ENCODE peak calls at places on chromosomes 16 and 17, in four cellular contexts. J is K562, I is H1, F is HepG2. U is an unnamed sample.

GRCh38 chr17:63774141-63774981 is at the start of gene DDX42:
- DNase-seq in I (no peak), F (peak; percentile 64), J (peak; percentile 61), U (peak; percentile 28)

GRCh38 chr17:45942284-45942683 is 47.9 kb downstream of the MAPT start:
- DNase-seq in I (no peak), J (no peak), F (no peak), U (peak; percentile 22)

GRCh38 chr17:40540448-40540847 is 24.8 kb downstream of the CCR7 start:
- DNase-seq in F (no peak), I (no peak), J (no peak), U (no peak)

GRCh38 chr17:21452377-21453143 is 76.4 kb downstream of the KCNJ12 start:
- DNase-seq in J (peak; percentile 29), I (peak; percentile 36), F (peak; percentile 13), U (no peak)

GRCh38 chr17:68381076-68381900 is 76.0 kb downstream of the WIPI1 start:
- DNase-seq in F (no peak), J (no peak), I (no peak), U (no peak)

GRCh38 chr16:85151603-85152413 is 39.5 kb upstream of the CIBAR2 start:
- DNase-seq in I (no peak), J (peak; percentile 74), F (no peak), U (no peak)

GRCh38 chr17:8326591-8327583 is 12.8 kb upstream of the ODF4 start:
- DNase-seq in J (peak; percentile 31), I (no peak), F (no peak), U (no peak)

GRCh38 chr17:39001703-39002637 is 34.8 kb upstream of the FBXO47 start:
- DNase-seq in F (no peak), I (no peak), J (peak; percentile 77), U (no peak)

GRCh38 chr17:36752096-36752888 is 150.9 kb downstream of the MRM1 start:
- DNase-seq in F (no peak), I (no peak), J (no peak), U (no peak)

GRCh38 chr16:79483336-79483735 is 117.2 kb downstream of the MAF start:
- DNase-seq in I (no peak), F (no peak), J (no peak), U (no peak)

GRCh38 chr16:81497690-81498089 is 53.1 kb downstream of the CMIP start:
- DNase-seq in J (no peak), I (no peak), F (no peak), U (no peak)

GRCh38 chr17:33515974-33516373 is 222.9 kb upstream of the ASIC2 start:
- DNase-seq in I (no peak), F (no peak), J (no peak), U (no peak)

GRCh38 chr17:59561042-59561441 is 4.4 kb upstream of the DHX40 start:
- DNase-seq in I (no peak), F (peak; percentile 49), J (peak; percentile 71), U (no peak)

GRCh38 chr16:66553223-66553622 is 847 bp downstream of the CKLF start:
- DNase-seq in I (no peak), F (no peak), J (peak; percentile 41), U (no peak)

GRCh38 chr16:77037696-77038347 is 153.2 kb upstream of the MON1B start:
- DNase-seq in F (no peak), J (no peak), I (no peak), U (no peak)

GRCh38 chr17:37220609-37220953 is 155.2 kb upstream of the C17orf78 start:
- DNase-seq in F (no peak), J (peak; percentile 16), I (no peak), U (no peak)

GRCh38 chr16:85227924-85228462 is 115.7 kb upstream of the CIBAR2 start:
- DNase-seq in I (no peak), J (peak; percentile 64), F (no peak), U (no peak)

GRCh38 chr16:74264806-74265205 is 31.8 kb upstream of the PSMD7 start:
- DNase-seq in I (no peak), J (no peak), F (no peak), U (no peak)

GRCh38 chr17:951388-952132 is 28.0 kb downstream of the NXN start:
- DNase-seq in F (peak; percentile 78), J (no peak), I (peak; percentile 75), U (peak; percentile 73)

GRCh38 chr16:71591917-71592316 is 15.0 kb upstream of the TAT start:
- DNase-seq in J (no peak), I (no peak), F (no peak), U (no peak)

GRCh38 chr16:16137110-16137509 is 86.2 kb downstream of the ABCC6 start:
- DNase-seq in I (no peak), F (no peak), J (no peak), U (no peak)

GRCh38 chr17:75848523-75849303 is 4.5 kb upstream of the UNC13D start:
- DNase-seq in I (peak; percentile 60), F (peak; percentile 80), J (peak; percentile 86), U (no peak)

GRCh38 chr17:76171701-76172100 is 30.7 kb upstream of the FOXJ1 start:
- DNase-seq in I (no peak), J (no peak), F (no peak), U (no peak)

GRCh38 chr17:21357696-21358095 is 18.5 kb upstream of the KCNJ12 start:
- DNase-seq in F (no peak), I (no peak), J (no peak), U (no peak)

GRCh38 chr17:8628609-8629169 is 1.8 kb downstream of the MYH10 start:
- DNase-seq in J (peak; percentile 78), F (no peak), I (no peak), U (no peak)

GRCh38 chr17:7060165-7060890 is 16.4 kb upstream of the SLC16A11 start:
- DNase-seq in I (no peak), F (peak; percentile 59), J (peak; percentile 68), U (no peak)

GRCh38 chr16:51577621-51578303 is 426.7 kb upstream of the SALL1 start:
- DNase-seq in F (no peak), J (no peak), I (peak; percentile 23), U (peak; percentile 13)

GRCh38 chr16:66127459-66128362 is 238.8 kb upstream of the CDH5 start:
- DNase-seq in I (no peak), F (no peak), J (no peak), U (no peak)

DNA sequence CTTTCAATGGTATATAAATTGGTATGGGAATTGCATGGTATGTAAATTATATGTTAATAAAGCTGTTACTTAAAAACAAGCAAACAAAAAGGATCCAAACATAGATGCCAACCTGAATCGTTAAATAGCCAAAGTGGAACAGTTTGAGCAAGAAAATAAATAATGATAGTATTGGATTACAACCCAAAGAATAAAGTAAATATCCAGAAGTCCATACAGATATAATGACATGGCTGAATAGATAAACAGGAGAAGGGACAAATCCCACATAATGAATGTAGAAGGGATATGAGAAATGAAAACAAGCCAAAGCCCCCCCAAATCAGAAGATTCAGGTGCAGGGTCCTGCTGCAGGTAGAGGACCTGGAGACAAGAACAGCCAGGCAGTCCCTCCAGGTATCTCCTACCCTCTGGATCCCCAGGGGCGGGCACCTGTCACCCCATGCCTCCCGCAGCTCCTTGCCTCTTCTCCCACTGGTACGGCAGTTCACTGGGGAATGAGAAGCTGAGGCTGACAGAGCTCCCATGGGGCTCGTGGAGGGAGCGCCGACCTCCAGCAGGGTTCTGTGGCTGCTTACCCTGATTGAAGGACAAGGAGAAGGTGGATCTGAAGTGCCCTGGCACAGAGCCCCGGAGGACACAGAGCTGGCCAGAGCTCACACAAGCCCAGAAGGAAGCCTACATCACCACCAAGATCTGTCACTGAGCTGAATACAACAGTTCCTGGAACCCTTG is 9.9 kb upstream of the LCAT start:
- DNase-seq in F (no peak), J (no peak), I (no peak), U (no peak)
- TF ChIP-seq ZNF274 in F (no peak), J (no peak), I (no peak), U (no peak)

DNA sequence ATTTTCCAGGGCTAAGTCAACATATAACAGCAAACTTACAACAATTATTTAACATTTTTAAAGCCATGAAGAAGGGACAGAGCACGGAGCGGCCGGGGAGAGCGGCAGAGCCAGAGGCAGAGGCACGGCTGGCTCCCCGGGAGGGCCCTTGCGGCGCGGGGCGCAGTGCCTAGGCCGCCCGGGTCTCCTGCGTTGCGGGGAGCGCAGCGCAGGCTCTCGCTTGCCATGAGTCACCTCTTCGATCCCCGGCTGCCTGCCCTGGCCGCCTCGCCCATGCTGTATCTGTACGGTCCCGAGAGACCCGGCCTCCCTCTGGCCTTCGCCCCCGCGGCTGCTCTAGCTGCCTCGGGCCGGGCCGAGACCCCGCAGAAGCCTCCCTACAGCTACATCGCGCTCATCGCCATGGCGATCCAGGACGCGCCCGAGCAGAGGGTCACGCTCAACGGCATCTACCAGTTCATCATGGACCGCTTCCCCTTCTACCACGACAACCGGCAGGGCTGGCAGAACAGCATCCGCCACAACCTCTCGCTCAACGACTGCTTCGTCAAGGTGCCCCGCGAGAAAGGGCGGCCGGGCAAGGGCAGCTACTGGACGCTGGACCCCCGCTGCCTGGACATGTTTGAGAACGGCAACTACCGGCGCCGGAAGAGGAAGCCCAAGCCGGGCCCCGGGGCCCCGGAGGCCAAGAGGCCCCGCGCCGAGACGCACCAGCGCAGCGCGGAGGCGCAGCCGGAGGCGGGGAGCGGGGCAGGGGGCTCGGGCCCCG is at the start of gene FOXL1:
- DNase-seq in I (no peak), J (no peak), F (no peak), U (no peak)
- TF ChIP-seq ZNF274 in I (no peak), J (no peak), F (no peak), U (no peak)

DNA sequence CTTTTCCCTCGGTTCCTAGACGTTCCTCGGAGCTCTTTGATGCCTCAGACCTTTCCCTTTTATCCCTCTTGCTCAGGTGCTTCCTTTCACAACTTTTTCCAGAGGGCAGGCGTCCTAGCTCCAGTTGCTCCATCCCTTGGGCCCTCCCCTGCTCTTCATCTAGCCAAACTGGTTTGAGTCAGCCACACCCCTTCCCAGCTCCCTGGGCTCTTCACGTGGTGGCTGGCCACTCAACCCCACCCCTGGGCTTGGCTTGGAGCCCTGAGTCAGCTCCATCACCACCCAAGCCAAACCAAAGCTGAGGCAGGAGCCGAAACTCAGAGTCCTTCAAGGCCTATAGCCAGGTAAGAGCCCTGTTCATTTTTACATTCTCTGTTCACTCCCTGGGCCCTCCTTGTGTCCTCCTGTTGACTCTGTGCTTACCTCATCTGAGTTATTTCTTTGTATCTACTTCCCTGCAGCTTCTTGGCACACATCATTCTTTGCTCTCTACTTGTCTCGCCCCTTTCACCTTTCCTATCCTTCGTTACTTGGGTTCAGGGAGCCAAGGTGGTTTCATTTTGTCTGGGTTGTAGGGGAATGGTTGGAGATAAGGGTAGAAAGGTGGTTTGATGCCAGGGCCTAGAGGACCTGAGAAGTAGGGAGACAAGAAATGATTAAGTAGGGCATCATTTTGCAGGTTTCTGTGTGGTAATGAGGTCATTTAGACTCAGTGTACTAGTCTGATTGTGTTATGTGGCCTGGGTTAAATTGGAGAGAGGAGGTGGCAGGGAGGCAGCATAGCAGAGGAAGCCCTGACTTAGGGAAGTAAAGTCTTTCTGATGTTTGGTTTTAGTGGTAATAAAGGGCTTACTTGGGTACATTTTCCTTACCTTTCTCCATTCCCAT is 7.6 kb upstream of the PHKG2 start:
- DNase-seq in J (peak; percentile 74), I (no peak), F (no peak), U (no peak)
- TF ChIP-seq ZNF274 in J (no peak), I (no peak), F (no peak), U (no peak)

GRCh38 chr17:67145406-67145805 is 99.6 kb downstream of the HELZ start:
- DNase-seq in J (no peak), F (no peak), I (no peak), U (no peak)
- TF ChIP-seq ZNF274 in J (no peak), F (no peak), I (no peak), U (no peak)